ENCODE peak calls at places on chromosomes 3 and 15, in nine cellular contexts. W is ovary, L is fibroblast of the aortic adventitia, G is foreskin fibroblast, R is A549, S is lower leg skin, H is HL-60, Y is cardiac fibroblast, X is OCI-LY7. U is an unnamed sample.

GRCh38 chr3:4595709-4596108 is 102.6 kb downstream of the ITPR1 start:
- DNase-seq in R (no peak), S (no peak), L (no peak), Y (no peak), X (no peak), H (no peak), G (no peak), W (no peak), U (no peak)

GRCh38 chr3:18177271-18177670 is 247.9 kb downstream of the SATB1 start:
- DNase-seq in Y (no peak), H (no peak), W (no peak), X (no peak), G (no peak), L (no peak), S (no peak), R (no peak), U (no peak)

GRCh38 chr3:122555275-122556071 is 8.6 kb downstream of the PARP9 start:
- DNase-seq in L (peak), Y (peak), X (no peak), G (no peak), W (no peak), R (no peak), S (no peak), H (no peak), U (no peak)

GRCh38 chr15:40789999-40790398 is 16.9 kb upstream of the ZFYVE19 start:
- DNase-seq in W (no peak), R (no peak), Y (no peak), L (no peak), X (no peak), G (no peak), H (no peak), S (no peak), U (no peak)

GRCh38 chr3:167861649-167862048 is 126.1 kb downstream of the SERPINI1 start:
- DNase-seq in X (no peak), H (peak), Y (no peak), L (no peak), R (peak), S (no peak), W (no peak), G (no peak), U (no peak)

GRCh38 chr3:38611866-38612265 is 37.6 kb downstream of the SCN5A start:
- DNase-seq in S (no peak), X (no peak), G (no peak), L (no peak), H (no peak), Y (no peak), W (no peak), R (no peak), U (no peak)

GRCh38 chr15:85709250-85709649 is 85.5 kb downstream of the KLHL25 start:
- DNase-seq in R (no peak), G (no peak), Y (no peak), S (no peak), X (no peak), W (no peak), L (no peak), H (no peak), U (no peak)

GRCh38 chr3:123168605-123169004 is 33.1 kb upstream of the SEC22A start:
- DNase-seq in S (no peak), R (no peak), G (no peak), X (no peak), W (no peak), Y (no peak), H (no peak), L (no peak), U (no peak)

GRCh38 chr3:142211034-142211433 is 14.4 kb downstream of the GK5 start:
- DNase-seq in R (peak), S (no peak), Y (peak), X (peak), G (peak), W (no peak), L (no peak), H (no peak), U (no peak)

GRCh38 chr3:71101014-71101413 is 482.5 kb downstream of the FOXP1 start:
- DNase-seq in W (no peak), Y (no peak), X (no peak), L (peak), H (no peak), S (no peak), G (peak), R (peak), U (no peak)

GRCh38 chr3:14852721-14853120 is 34.0 kb downstream of the FGD5 start:
- DNase-seq in G (no peak), W (no peak), Y (no peak), R (no peak), S (no peak), L (no peak), H (no peak), X (no peak), U (no peak)

GRCh38 chr3:40867826-40868225 is 331.5 kb upstream of the CTNNB1 start:
- DNase-seq in L (no peak), W (no peak), G (no peak), S (no peak), H (no peak), X (no peak), Y (no peak), R (no peak), U (no peak)

GRCh38 chr3:103510760-103511159 is 1075.9 kb downstream of the ZPLD1 start:
- DNase-seq in Y (no peak), G (no peak), W (no peak), L (no peak), S (no peak), R (no peak), H (no peak), X (no peak), U (no peak)

GRCh38 chr3:12772462-12772861 is 13.4 kb upstream of the TMEM40 start:
- DNase-seq in G (no peak), S (no peak), H (no peak), X (no peak), R (no peak), L (no peak), W (no peak), Y (no peak), U (no peak)

GRCh38 chr3:125374501-125374995 is 577 bp downstream of the ZNF148 start:
- DNase-seq in Y (peak), G (peak), X (peak), H (no peak), S (peak), W (no peak), L (peak), R (peak), U (peak)

GRCh38 chr3:13016726-13017255 is 56.4 kb downstream of the IQSEC1 start:
- DNase-seq in G (no peak), Y (no peak), L (no peak), S (no peak), W (no peak), H (no peak), R (no peak), X (no peak), U (no peak)

GRCh38 chr15:96285306-96285705 is 45.2 kb upstream of the NR2F2 start:
- DNase-seq in W (peak), R (no peak), X (no peak), L (peak), S (no peak), Y (peak), G (peak), H (no peak), U (no peak)

GRCh38 chr3:88061749-88062148 is 2.7 kb downstream of the ZNF654 start:
- DNase-seq in Y (no peak), R (no peak), S (no peak), L (peak), G (peak), W (no peak), H (no peak), X (no peak), U (no peak)
- H3K4me3 ChIP-seq in Y (peak), R (no peak), S (no peak), L (peak), G (peak), W (no peak), H (no peak), X (peak), U (no peak)

DNA sequence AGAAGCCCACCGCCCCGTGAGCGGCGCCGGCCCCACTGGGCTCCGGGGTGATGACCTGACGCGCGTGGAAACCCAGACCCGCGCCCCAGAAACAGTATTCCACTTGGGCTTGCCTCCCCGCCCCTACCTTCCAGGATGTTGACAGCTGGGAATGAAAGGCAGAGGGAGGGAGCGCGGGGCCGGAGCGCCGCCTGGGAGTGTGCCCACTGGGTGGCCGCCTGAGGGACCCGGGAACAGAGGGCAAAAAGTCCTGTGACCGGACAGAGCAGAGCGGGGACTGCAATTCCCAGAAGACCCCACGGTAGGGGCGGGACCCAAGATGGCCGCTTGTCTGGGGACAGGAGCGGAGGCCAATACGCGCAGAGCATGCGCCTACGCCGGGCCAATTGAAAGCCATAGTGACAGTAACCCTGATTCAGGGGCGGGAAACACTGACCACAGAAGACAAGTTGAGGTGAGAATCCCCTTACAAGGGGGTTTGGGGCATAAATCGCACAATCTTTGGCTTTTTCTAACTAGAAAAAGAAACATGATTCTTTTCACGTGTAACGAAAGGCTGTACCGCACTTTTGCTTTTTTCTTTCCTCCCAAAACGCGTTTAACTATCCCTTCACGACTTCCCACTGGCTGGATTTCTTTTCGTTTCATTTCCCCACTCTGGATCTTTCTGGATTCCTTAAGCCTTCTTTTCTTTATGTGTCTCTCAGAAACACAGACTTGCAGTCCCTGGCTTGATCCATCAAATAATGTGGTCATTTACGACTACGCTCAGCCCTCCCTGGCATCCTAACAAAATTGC is at the start of gene FHIT:
- DNase-seq in X (peak), H (peak), S (peak), Y (peak), R (peak), L (peak), G (peak), W (peak), U (peak)
- TF ChIP-seq CTCF in X (no peak), H (no peak), S (no peak), Y (no peak), R (no peak), L (no peak), G (no peak), W (no peak), U (peak)

GRCh38 chr3:170044795-170045244 is 7.0 kb downstream of the GPR160 start:
- DNase-seq in Y (no peak), X (peak), W (no peak), L (no peak), H (no peak), G (no peak), R (no peak), S (no peak), U (no peak)
- H3K4me3 ChIP-seq in Y (no peak), X (peak), W (no peak), L (no peak), H (peak), G (no peak), R (no peak), S (no peak), U (no peak)

GRCh38 chr15:44713006-44713966 is 2.0 kb downstream of the B2M start:
- DNase-seq in W (no peak), L (peak), R (peak), Y (peak), X (peak), S (peak), G (peak), H (no peak), U (no peak)
- TF ChIP-seq CTCF in W (no peak), L (peak), R (peak), Y (peak), X (peak), S (no peak), G (peak), H (no peak), U (peak)

GRCh38 chr3:8237893-8238292 is 263.7 kb upstream of the LMCD1 start:
- DNase-seq in S (no peak), H (no peak), X (no peak), G (no peak), W (no peak), L (peak), Y (no peak), R (no peak), U (no peak)
- H3K4me3 ChIP-seq in S (no peak), H (no peak), X (no peak), G (no peak), W (no peak), L (no peak), Y (no peak), R (no peak), U (no peak)

U was measured in dorsolateral prefrontal cortex.